ENCODE peak calls at places on chromosomes 16 and 17, in four cellular contexts. B, W, V and R are unnamed samples.

GRCh38 chr16:29784901-29785500 is 5.5 kb upstream of the KIF22 start:
- DNase-seq in B (peak), W (no peak), V (peak), R (no peak)

GRCh38 chr16:84800118-84800517 is 19.7 kb upstream of the CRISPLD2 start:
- DNase-seq in B (no peak), W (no peak), V (no peak), R (no peak)

GRCh38 chr17:75630071-75630917 is 2.9 kb upstream of the SMIM5 start:
- DNase-seq in B (no peak), W (no peak), V (no peak), R (no peak)

GRCh38 chr17:16273499-16273898 is 56.5 kb downstream of the PIGL start:
- DNase-seq in B (no peak), W (no peak), V (no peak), R (no peak)

GRCh38 chr16:82470506-82471196 is 156.1 kb upstream of the CDH13 start:
- DNase-seq in B (no peak), W (peak), V (no peak), R (peak)

GRCh38 chr17:67637901-67638641 is 79.7 kb upstream of the NOL11 start:
- DNase-seq in B (peak), W (no peak), V (peak), R (no peak)

GRCh38 chr16:66950971-66951790 is 9.9 kb upstream of the CES3 start:
- DNase-seq in B (no peak), W (no peak), V (no peak), R (no peak)

GRCh38 chr17:38871247-38871991 is 1.6 kb downstream of the LASP1 start:
- DNase-seq in B (peak), W (no peak), V (no peak), R (no peak)